ENCODE peak calls at places on chromosome 1, in ten cellular contexts. G, B, F, S, T, C, W, L, U and V are unnamed samples.

GRCh38 chr1:60031116-60031515 is 42.5 kb downstream of the C1orf87 start:
- DNase-seq in G (no peak), B (no peak), F (no peak), S (no peak), T (no peak), C (no peak), W (no peak), L (no peak), U (no peak), V (no peak)

GRCh38 chr1:228058981-228059535 is 23.4 kb upstream of the ARF1 start:
- DNase-seq in G (peak), B (no peak), F (no peak), S (no peak), T (peak), C (peak), W (no peak), L (no peak), U (no peak), V (no peak)

GRCh38 chr1:212629450-212630158 is 21.0 kb downstream of the ATF3 start:
- DNase-seq in G (no peak), B (no peak), F (no peak), S (no peak), T (no peak), C (no peak), W (no peak), L (no peak), U (no peak), V (no peak)

GRCh38 chr1:101781437-101781836 is 215.3 kb downstream of the OLFM3 start:
- DNase-seq in G (no peak), B (no peak), F (peak), S (no peak), T (no peak), C (no peak), W (no peak), L (no peak), U (no peak), V (peak)

GRCh38 chr1:146012703-146013565 is 8.6 kb downstream of the HJV start:
- DNase-seq in G (peak), B (no peak), F (no peak), S (peak), T (peak), C (peak), W (peak), L (peak), U (peak), V (peak)

GRCh38 chr1:110053557-110054428 is 16.7 kb downstream of the ALX3 start:
- DNase-seq in G (peak), B (peak), F (no peak), S (peak), T (peak), C (peak), W (peak), L (peak), U (peak), V (peak)

GRCh38 chr1:229203030-229203751 is 67.7 kb upstream of the RAB4A start:
- DNase-seq in G (no peak), B (no peak), F (no peak), S (no peak), T (no peak), C (no peak), W (peak), L (peak), U (no peak), V (no peak)

GRCh38 chr1:89607888-89608626 is 24.9 kb upstream of the LRRC8C start:
- DNase-seq in G (peak), B (peak), F (no peak), S (peak), T (peak), C (peak), W (no peak), L (no peak), U (peak), V (no peak)

GRCh38 chr1:175192630-175193338 is at the start of gene KIAA0040:
- DNase-seq in G (peak), B (peak), F (no peak), S (peak), T (peak), C (peak), W (peak), L (peak), U (peak), V (no peak)

GRCh38 chr1:38310079-38310478 is 263.5 kb upstream of the POU3F1 start:
- DNase-seq in G (no peak), B (no peak), F (no peak), S (no peak), T (no peak), C (no peak), W (no peak), L (no peak), U (no peak), V (no peak)

GRCh38 chr1:236207121-236207520 is 64.8 kb downstream of the GPR137B start:
- DNase-seq in G (no peak), B (no peak), F (no peak), S (no peak), T (no peak), C (no peak), W (no peak), L (no peak), U (no peak), V (no peak)

GRCh38 chr1:97006044-97006676 is 284.6 kb downstream of the PTBP2 start:
- DNase-seq in G (no peak), B (no peak), F (no peak), S (no peak), T (no peak), C (no peak), W (peak), L (peak), U (no peak), V (no peak)

GRCh38 chr1:4762146-4762545 is 107.7 kb downstream of the AJAP1 start:
- DNase-seq in G (no peak), B (no peak), F (no peak), S (no peak), T (no peak), C (no peak), W (no peak), L (no peak), U (no peak), V (no peak)

GRCh38 chr1:156876281-156876680 is 15.6 kb downstream of the NTRK1 start:
- DNase-seq in G (no peak), B (no peak), F (no peak), S (no peak), T (no peak), C (no peak), W (no peak), L (no peak), U (no peak), V (no peak)

GRCh38 chr1:93775224-93775623 is 93.6 kb upstream of the BCAR3 start:
- DNase-seq in G (no peak), B (no peak), F (no peak), S (no peak), T (no peak), C (no peak), W (no peak), L (no peak), U (no peak), V (no peak)

GRCh38 chr1:84698718-84699117 is 8.5 kb upstream of the SSX2IP start:
- DNase-seq in G (no peak), B (no peak), F (no peak), S (no peak), T (no peak), C (no peak), W (peak), L (peak), U (no peak), V (no peak)

GRCh38 chr1:163844393-163844948 is 522.7 kb downstream of the NUF2 start:
- DNase-seq in G (no peak), B (no peak), F (no peak), S (no peak), T (no peak), C (no peak), W (peak), L (peak), U (no peak), V (no peak)

GRCh38 chr1:246338546-246338945 is 168.5 kb downstream of the SMYD3 start:
- DNase-seq in G (no peak), B (no peak), F (no peak), S (no peak), T (no peak), C (no peak), W (no peak), L (no peak), U (no peak), V (no peak)

GRCh38 chr1:206890125-206890637 is 7.1 kb upstream of the IL24 start:
- DNase-seq in G (no peak), B (no peak), F (no peak), S (no peak), T (no peak), C (no peak), W (no peak), L (no peak), U (no peak), V (no peak)

GRCh38 chr1:51488372-51489050 is 30.6 kb downstream of the EPS15 start:
- DNase-seq in G (no peak), B (no peak), F (no peak), S (no peak), T (no peak), C (no peak), W (no peak), L (no peak), U (no peak), V (no peak)

GRCh38 chr1:64891440-64891815 is 74.9 kb downstream of the JAK1 start:
- DNase-seq in G (no peak), B (no peak), F (no peak), S (peak), T (peak), C (no peak), W (no peak), L (no peak), U (no peak), V (no peak)

GRCh38 chr1:178619523-178619922 is 105.5 kb upstream of the RALGPS2 start:
- DNase-seq in G (no peak), B (no peak), F (no peak), S (no peak), T (no peak), C (no peak), W (no peak), L (no peak), U (no peak), V (no peak)

GRCh38 chr1:79232831-79233230 is 226.3 kb upstream of the ADGRL4 start:
- DNase-seq in G (no peak), B (no peak), F (no peak), S (no peak), T (no peak), C (no peak), W (no peak), L (no peak), U (no peak), V (no peak)